ENCODE peak calls at places on chromosomes 1 and 21, in eight cellular contexts. M, L, N, R, V, I, K and F are unnamed samples.

GRCh38 chr21:42690586-42690985 is 37.2 kb downstream of the PDE9A start:
- DNase-seq in K (no peak), V (no peak), R (no peak), L (no peak), M (no peak), I (no peak), N (no peak), F (no peak)

GRCh38 chr1:217134857-217135568 is 411.8 kb upstream of the ESRRG start:
- DNase-seq in V (peak), N (peak), R (no peak), L (peak), I (no peak), K (no peak), M (peak), F (peak)

GRCh38 chr1:17539526-17540254 is at the start of gene ARHGEF10L:
- DNase-seq in N (peak), M (peak), I (no peak), R (no peak), K (no peak), L (no peak), V (peak), F (no peak)

GRCh38 chr1:57546527-57546926 is 122.7 kb upstream of the DAB1 start:
- DNase-seq in I (no peak), L (no peak), R (no peak), M (no peak), N (no peak), K (no peak), V (no peak), F (no peak)

GRCh38 chr1:200739499-200740290 is 1.0 kb downstream of the CAMSAP2 start:
- DNase-seq in I (no peak), L (peak), K (no peak), V (peak), N (peak), M (no peak), R (peak), F (no peak)

GRCh38 chr1:173714441-173714758 is 381 bp upstream of the KLHL20 start:
- DNase-seq in N (no peak), L (no peak), V (no peak), I (no peak), K (peak), M (peak), R (no peak), F (no peak)

GRCh38 chr21:16419188-16419874 is 689.5 kb downstream of the USP25 start:
- DNase-seq in V (peak), L (peak), K (peak), N (peak), R (peak), I (peak), M (peak), F (no peak)

GRCh38 chr21:44736291-44737004 is 25.1 kb upstream of the TSPEAR start:
- DNase-seq in R (no peak), L (no peak), N (no peak), K (no peak), M (no peak), V (no peak), I (no peak), F (no peak)

GRCh38 chr1:102732927-102733326 is 375.4 kb downstream of the COL11A1 start:
- DNase-seq in I (no peak), V (peak), R (no peak), N (peak), K (peak), L (peak), M (no peak), F (no peak)

GRCh38 chr1:165763442-165763841 is 5.2 kb downstream of the TMCO1 start:
- DNase-seq in K (no peak), M (no peak), N (no peak), I (no peak), V (no peak), R (no peak), L (no peak), F (no peak)

GRCh38 chr1:119359730-119360129 is 8.9 kb upstream of the HAO2 start:
- DNase-seq in I (no peak), R (no peak), L (no peak), M (no peak), V (no peak), K (no peak), N (no peak), F (no peak)
- H3K4me3 ChIP-seq in I (no peak), R (no peak), L (no peak), M (no peak), V (no peak), K (no peak), N (no peak), F (no peak)

DNA sequence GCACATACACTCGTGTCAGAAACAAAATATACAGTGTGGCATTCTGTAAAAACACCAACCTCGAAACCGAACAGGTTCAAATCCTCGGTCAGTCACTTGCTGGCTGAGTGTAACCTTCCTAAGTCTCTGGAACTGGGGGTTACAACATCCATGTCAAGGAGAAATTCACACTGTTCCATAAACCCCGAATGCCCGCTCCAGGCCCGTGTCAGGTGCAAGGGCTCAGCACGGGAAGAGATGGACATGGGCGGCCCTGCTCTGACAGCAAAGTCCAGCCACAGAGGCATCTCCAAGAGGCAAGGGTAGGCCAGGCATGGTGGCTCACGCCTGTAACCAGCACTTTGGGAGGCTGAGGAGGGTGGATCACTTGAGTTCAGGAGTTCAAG is 79.5 kb downstream of the SLC66A1 start:
- DNase-seq in I (no peak), K (no peak), R (no peak), N (no peak), V (no peak), M (no peak), L (no peak), F (no peak)
- TF ChIP-seq CTCF in I (no peak), K (no peak), R (no peak), N (no peak), V (no peak), M (no peak), L (no peak), F (no peak)

GRCh38 chr1:145993618-145994390 is 2.6 kb downstream of the TXNIP start:
- DNase-seq in K (no peak), V (no peak), N (no peak), M (no peak), R (no peak), L (no peak), I (no peak), F (peak)
- H3K4me3 ChIP-seq in K (peak), V (peak), N (peak), M (peak), R (peak), L (peak), I (peak), F (peak)

GRCh38 chr1:107459204-107459904 is 318.5 kb downstream of the NTNG1 start:
- DNase-seq in K (no peak), R (no peak), N (no peak), I (no peak), L (no peak), V (no peak), M (no peak), F (no peak)
- TF ChIP-seq CTCF in K (no peak), R (no peak), N (no peak), I (no peak), L (no peak), V (no peak), M (no peak), F (no peak)

GRCh38 chr21:45913886-45914285 is 67.7 kb upstream of the COL6A1 start:
- DNase-seq in I (no peak), V (no peak), R (no peak), M (no peak), N (no peak), K (no peak), L (no peak), F (no peak)
- H3K4me3 ChIP-seq in I (no peak), V (no peak), R (no peak), M (no peak), N (no peak), K (no peak), L (no peak), F (no peak)

GRCh38 chr1:182295697-182296096 is 95.9 kb downstream of the GLUL start:
- DNase-seq in L (no peak), M (no peak), K (no peak), I (no peak), N (no peak), V (no peak), R (no peak), F (no peak)

GRCh38 chr1:182291584-182292192 is 99.9 kb downstream of the GLUL start:
- DNase-seq in I (no peak), N (no peak), M (no peak), V (no peak), R (no peak), L (no peak), K (no peak), F (no peak)

GRCh38 chr1:182292193-182292741 is 99.3 kb downstream of the GLUL start:
- DNase-seq in I (no peak), V (no peak), N (no peak), L (no peak), M (no peak), R (no peak), K (no peak), F (no peak)

GRCh38 chr1:182297312-182297711 is 94.3 kb downstream of the GLUL start:
- DNase-seq in M (no peak), I (no peak), N (no peak), R (no peak), V (no peak), L (no peak), K (no peak), F (no peak)

GRCh38 chr1:182293119-182293589 is 98.4 kb downstream of the GLUL start:
- DNase-seq in V (no peak), I (no peak), M (no peak), R (no peak), N (no peak), L (no peak), K (no peak), F (no peak)
- TF ChIP-seq CTCF in V (no peak), I (no peak), M (no peak), R (no peak), N (no peak), L (no peak), K (no peak), F (no peak)